ENCODE peak calls at places on chromosomes 2 and 18, in seven cellular contexts. One of them, this sample, is unnamed.

GRCh38 chr2:68151037-68151436 is 6.7 kb upstream of the PNO1 start:
- DNase-seq in GM23248: no peak
- DNase-seq in NCI-H2171 treated with DMSO at 0.1 percent for 48 hours: no peak
- DNase-seq in HT1080: peak
- DNase-seq in lower lobe of right lung: no peak
- DNase-seq in activated T-cell treated with anti-CD3 and anti-CD28 coated beads for 48 hours: no peak
- DNase-seq in GF-D8: no peak
- DNase-seq in this sample: no peak

GRCh38 chr18:26227051-26227672 is 917 bp downstream of the TAF4B start:
- DNase-seq in GM23248: peak
- DNase-seq in activated T-cell treated with anti-CD3 and anti-CD28 coated beads for 48 hours: no peak
- DNase-seq in lower lobe of right lung: no peak
- DNase-seq in HT1080: no peak
- DNase-seq in NCI-H2171 treated with DMSO at 0.1 percent for 48 hours: peak
- DNase-seq in GF-D8: no peak
- DNase-seq in this sample: no peak

GRCh38 chr2:79723830-79724229 is 211.0 kb downstream of the CTNNA2 start:
- DNase-seq in activated T-cell treated with anti-CD3 and anti-CD28 coated beads for 48 hours: no peak
- DNase-seq in GM23248: peak
- DNase-seq in GF-D8: no peak
- DNase-seq in HT1080: peak
- DNase-seq in NCI-H2171 treated with DMSO at 0.1 percent for 48 hours: no peak
- DNase-seq in lower lobe of right lung: no peak
- DNase-seq in this sample: no peak

GRCh38 chr2:106107509-106108131 is 86.5 kb downstream of the UXS1 start:
- DNase-seq in GM23248: peak
- DNase-seq in NCI-H2171 treated with DMSO at 0.1 percent for 48 hours: no peak
- DNase-seq in lower lobe of right lung: no peak
- DNase-seq in HT1080: peak
- DNase-seq in GF-D8: no peak
- DNase-seq in activated T-cell treated with anti-CD3 and anti-CD28 coated beads for 48 hours: peak
- DNase-seq in this sample: no peak

GRCh38 chr2:105746177-105747080 is 1.7 kb downstream of the NCK2 start:
- DNase-seq in lower lobe of right lung: peak
- DNase-seq in GF-D8: no peak
- DNase-seq in NCI-H2171 treated with DMSO at 0.1 percent for 48 hours: no peak
- DNase-seq in HT1080: no peak
- DNase-seq in GM23248: no peak
- DNase-seq in activated T-cell treated with anti-CD3 and anti-CD28 coated beads for 48 hours: peak
- DNase-seq in this sample: peak

GRCh38 chr2:9703085-9703641 is 72.4 kb upstream of the YWHAQ start:
- DNase-seq in GF-D8: no peak
- DNase-seq in lower lobe of right lung: peak
- DNase-seq in NCI-H2171 treated with DMSO at 0.1 percent for 48 hours: peak
- DNase-seq in activated T-cell treated with anti-CD3 and anti-CD28 coated beads for 48 hours: peak
- DNase-seq in HT1080: peak
- DNase-seq in GM23248: peak
- DNase-seq in this sample: no peak

GRCh38 chr2:105820691-105821090 is 76.0 kb downstream of the NCK2 start:
- DNase-seq in GF-D8: no peak
- DNase-seq in NCI-H2171 treated with DMSO at 0.1 percent for 48 hours: no peak
- DNase-seq in GM23248: peak
- DNase-seq in HT1080: no peak
- DNase-seq in activated T-cell treated with anti-CD3 and anti-CD28 coated beads for 48 hours: no peak
- DNase-seq in lower lobe of right lung: no peak
- DNase-seq in this sample: no peak

GRCh38 chr2:192877159-192877558 is 682.4 kb upstream of the TMEFF2 start:
- DNase-seq in lower lobe of right lung: no peak
- DNase-seq in NCI-H2171 treated with DMSO at 0.1 percent for 48 hours: no peak
- DNase-seq in HT1080: no peak
- DNase-seq in GF-D8: no peak
- DNase-seq in activated T-cell treated with anti-CD3 and anti-CD28 coated beads for 48 hours: no peak
- DNase-seq in GM23248: no peak
- DNase-seq in this sample: no peak

GRCh38 chr2:70381821-70382220 is 80.0 kb upstream of the FAM136A start:
- DNase-seq in GF-D8: no peak
- DNase-seq in NCI-H2171 treated with DMSO at 0.1 percent for 48 hours: no peak
- DNase-seq in lower lobe of right lung: no peak
- DNase-seq in HT1080: peak
- DNase-seq in GM23248: peak
- DNase-seq in activated T-cell treated with anti-CD3 and anti-CD28 coated beads for 48 hours: no peak
- DNase-seq in this sample: no peak

This sample was measured in omental fat pad.